ENCODE peak calls at places on chromosomes 3 and 15, in nine cellular contexts. L is mesothelial cell of epicardium; C is NCI-H146; G is fibroblast of lung; W is CD4-positive, alpha-beta T cell; N is MCF 10A; S is activated naive CD4-positive, alpha-beta T cell; A is activated CD4-positive, alpha-beta T cell treated with anti-CD3 and anti-CD28 coated beads, Interleukin-2, amount 10 ng/mL, durations not matched to agents 24 days and 14 days; K is KG1. Z is an unnamed sample.
A peak's percentile ranks its signal among the peaks of the same experiment; 100 is the strongest.

GRCh38 chr3:160754371-160754854 is 1.6 kb upstream of the PPM1L start:
- DNase-seq in L (peak; percentile 55), C (peak; percentile 76), G (peak; percentile 60), W (peak; percentile 8), N (peak; percentile 46), S (peak; percentile 1), A (peak; percentile 77), K (peak; percentile 31), Z (no peak)

GRCh38 chr3:69385723-69386483 is at the start of gene FRMD4B:
- DNase-seq in L (peak; percentile 52), C (no peak), G (peak; percentile 24), W (no peak), N (peak; percentile 66), S (no peak), A (peak; percentile 82), K (no peak), Z (no peak)

GRCh38 chr3:190854062-190854461 is 8.4 kb downstream of the GMNC start:
- DNase-seq in L (no peak), C (no peak), G (no peak), W (no peak), N (no peak), S (no peak), A (no peak), K (no peak), Z (no peak)

GRCh38 chr3:23915537-23916108 is 1.2 kb downstream of the NKIRAS1 start:
- DNase-seq in L (no peak), C (peak; percentile 22), G (peak; percentile 50), W (no peak), N (no peak), S (no peak), A (no peak), K (no peak), Z (no peak)

GRCh38 chr3:114706591-114707224 is 412.9 kb downstream of the TIGIT start:
- DNase-seq in L (no peak), C (peak; percentile 56), G (peak; percentile 80), W (no peak), N (peak; percentile 88), S (no peak), A (peak; percentile 56), K (no peak), Z (no peak)

GRCh38 chr3:71066849-71067261 is 516.7 kb downstream of the FOXP1 start:
- DNase-seq in L (no peak), C (no peak), G (peak; percentile 71), W (no peak), N (peak; percentile 57), S (peak; percentile 8), A (peak; percentile 78), K (peak; percentile 42), Z (peak; percentile 66)

GRCh38 chr3:133047980-133048379 is 9.8 kb downstream of the TMEM108 start:
- DNase-seq in L (no peak), C (no peak), G (no peak), W (no peak), N (no peak), S (no peak), A (no peak), K (no peak), Z (no peak)

GRCh38 chr3:120418866-120419490 is 31.8 kb downstream of the FSTL1 start:
- DNase-seq in L (no peak), C (peak; percentile 59), G (no peak), W (no peak), N (peak; percentile 70), S (no peak), A (peak; percentile 69), K (no peak), Z (no peak)

GRCh38 chr15:80777137-80777536 is 2.0 kb upstream of the CEMIP start:
- DNase-seq in L (no peak), C (no peak), G (peak; percentile 79), W (no peak), N (peak; percentile 83), S (no peak), A (no peak), K (no peak), Z (peak; percentile 24)

GRCh38 chr3:188469228-188469885 is 315.4 kb downstream of the LPP start:
- DNase-seq in L (no peak), C (no peak), G (peak; percentile 36), W (no peak), N (peak; percentile 83), S (no peak), A (no peak), K (no peak), Z (no peak)

GRCh38 chr3:127700406-127700805 is 27.7 kb downstream of the ABTB1 start:
- DNase-seq in L (no peak), C (no peak), G (no peak), W (no peak), N (no peak), S (no peak), A (no peak), K (no peak), Z (no peak)

GRCh38 chr3:171284308-171285075 is 175.7 kb downstream of the TNIK start:
- DNase-seq in L (no peak), C (no peak), G (peak; percentile 98), W (no peak), N (peak; percentile 93), S (no peak), A (no peak), K (peak; percentile 20), Z (no peak)

GRCh38 chr15:76328962-76329361 is 7.6 kb upstream of the ISL2 start:
- DNase-seq in L (no peak), C (no peak), G (peak; percentile 43), W (no peak), N (peak; percentile 29), S (no peak), A (no peak), K (no peak), Z (no peak)

GRCh38 chr15:66565141-66565595 is 630 bp downstream of the LCTL start:
- DNase-seq in L (peak; percentile 35), C (no peak), G (no peak), W (no peak), N (no peak), S (no peak), A (no peak), K (no peak), Z (no peak)

GRCh38 chr3:139934557-139935070 is 371 bp upstream of the CLSTN2 start:
- DNase-seq in L (peak; percentile 43), C (peak; percentile 97), G (peak; percentile 57), W (no peak), N (no peak), S (no peak), A (peak; percentile 48), K (no peak), Z (no peak)

GRCh38 chr15:80152896-80153876 is at the start of gene FAH:
- DNase-seq in L (peak; percentile 70), C (peak; percentile 73), G (peak; percentile 62), W (peak; percentile 10), N (peak; percentile 27), S (no peak), A (peak; percentile 87), K (no peak), Z (no peak)

Z was measured in SIG-M5.